ENCODE peak calls at places on chromosomes 4 and X, in six cellular contexts. M, F, G, J, H and I are unnamed samples.

GRCh38 chrX:43813898-43814297 is 68.4 kb downstream of the MAOB start:
- DNase-seq in M (peak), G (no peak), H (no peak), F (no peak), J (no peak), I (no peak)

GRCh38 chrX:19059063-19059462 is 63.2 kb downstream of the ADGRG2 start:
- DNase-seq in G (no peak), F (no peak), J (no peak), M (no peak), H (no peak), I (no peak)

GRCh38 chrX:54473993-54474859 is 21.8 kb downstream of the FGD1 start:
- DNase-seq in J (no peak), H (no peak), G (no peak), M (no peak), F (no peak), I (no peak)

GRCh38 chrX:107978080-107978479 is 4.1 kb downstream of the TEX13B start:
- DNase-seq in J (no peak), F (no peak), M (no peak), H (no peak), G (no peak), I (no peak)

GRCh38 chrX:54807524-54808108 is at the start of gene MAGED2:
- DNase-seq in J (no peak), G (peak), F (no peak), H (peak), M (peak), I (no peak)

GRCh38 chr4:56976878-56977320 is 507 bp downstream of the NOA1 start:
- DNase-seq in F (peak), H (no peak), G (peak), J (no peak), M (no peak), I (peak)

GRCh38 chr4:951594-952468 is 19.6 kb downstream of the TMEM175 start:
- DNase-seq in M (no peak), H (no peak), G (peak), J (no peak), F (no peak), I (peak)

GRCh38 chr4:87844476-87844875 is 11.7 kb downstream of the MEPE start:
- DNase-seq in M (no peak), G (no peak), H (peak), F (no peak), J (no peak), I (no peak)

GRCh38 chr4:152352645-152353116 is 183.2 kb downstream of the FBXW7 start:
- DNase-seq in G (no peak), F (peak), H (peak), M (peak), J (peak), I (no peak)

GRCh38 chr4:140069068-140069467 is 84.9 kb downstream of the MAML3 start:
- DNase-seq in M (no peak), J (no peak), F (peak), H (peak), G (no peak), I (no peak)

GRCh38 chr4:78379040-78379439 is 172.5 kb upstream of the ANXA3 start:
- DNase-seq in G (no peak), M (no peak), J (no peak), H (peak), F (no peak), I (no peak)

GRCh38 chr4:13498464-13498863 is 14.3 kb upstream of the RAB28 start:
- DNase-seq in H (no peak), F (no peak), M (no peak), G (no peak), J (no peak), I (no peak)

GRCh38 chr4:154312246-154312645 is 179.4 kb downstream of the DCHS2 start:
- DNase-seq in J (no peak), M (no peak), F (no peak), G (no peak), H (no peak), I (no peak)

GRCh38 chrX:118726887-118727685 is at the start of gene IL13RA1:
- DNase-seq in M (peak), F (peak), J (peak), G (peak), H (peak), I (peak)

GRCh38 chr4:157776930-157777329 is 395.9 kb downstream of the GASK1B start:
- DNase-seq in H (no peak), M (no peak), G (no peak), J (no peak), F (no peak), I (no peak)

GRCh38 chrX:37405954-37406353 is 56.8 kb downstream of the PRRG1 start:
- DNase-seq in F (no peak), H (peak), G (no peak), J (no peak), M (no peak), I (no peak)

GRCh38 chr4:42603865-42604264 is 53.0 kb downstream of the ATP8A1 start:
- DNase-seq in M (no peak), G (no peak), J (no peak), F (no peak), H (no peak), I (no peak)

GRCh38 chr4:188714907-188715306 is 575.7 kb downstream of the TRIML1 start:
- DNase-seq in J (no peak), G (no peak), H (peak), F (no peak), M (no peak), I (no peak)

GRCh38 chrX:41734530-41734929 is 10.5 kb downstream of the GPR82 start:
- DNase-seq in G (no peak), H (no peak), M (no peak), F (no peak), J (no peak), I (no peak)

GRCh38 chrX:148960060-148960459 is 459.6 kb downstream of the AFF2 start:
- DNase-seq in F (no peak), J (no peak), G (no peak), H (no peak), M (no peak), I (no peak)

GRCh38 chr4:75889537-75890199 is 12.6 kb downstream of the PPEF2 start:
- DNase-seq in J (no peak), F (no peak), G (no peak), M (no peak), H (no peak), I (no peak)

GRCh38 chr4:75891611-75892010 is 10.6 kb downstream of the PPEF2 start:
- DNase-seq in G (no peak), H (no peak), M (no peak), F (no peak), J (no peak), I (no peak)

GRCh38 chr4:75895744-75896314 is 6.4 kb downstream of the PPEF2 start:
- DNase-seq in M (no peak), G (no peak), F (no peak), J (no peak), H (peak), I (no peak)

DNA sequence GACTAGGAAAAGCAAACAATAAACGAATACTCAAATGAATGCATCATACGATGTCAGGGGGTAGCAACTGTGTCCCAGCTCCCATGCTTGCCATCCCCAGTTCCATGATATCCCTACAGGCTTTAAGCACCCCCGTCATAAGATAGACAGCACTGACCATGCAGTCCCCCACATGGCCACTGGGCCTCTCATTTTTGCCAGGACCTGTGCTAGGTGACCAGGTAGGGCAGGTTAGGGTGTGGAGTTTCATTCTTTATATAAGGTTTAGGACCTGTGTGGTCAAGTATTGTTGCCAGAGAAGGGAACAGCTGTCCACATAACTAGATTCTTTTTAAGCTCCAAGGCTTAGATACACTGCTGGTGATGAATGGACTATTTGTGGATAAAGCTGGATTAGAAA is 9.7 kb downstream of the PPEF2 start:
- DNase-seq in F (no peak), J (no peak), M (peak), H (no peak), G (no peak), I (no peak)
- TF ChIP-seq CTCF in F (no peak), J (no peak), M (peak), H (peak), G (no peak), I (peak)

DNA sequence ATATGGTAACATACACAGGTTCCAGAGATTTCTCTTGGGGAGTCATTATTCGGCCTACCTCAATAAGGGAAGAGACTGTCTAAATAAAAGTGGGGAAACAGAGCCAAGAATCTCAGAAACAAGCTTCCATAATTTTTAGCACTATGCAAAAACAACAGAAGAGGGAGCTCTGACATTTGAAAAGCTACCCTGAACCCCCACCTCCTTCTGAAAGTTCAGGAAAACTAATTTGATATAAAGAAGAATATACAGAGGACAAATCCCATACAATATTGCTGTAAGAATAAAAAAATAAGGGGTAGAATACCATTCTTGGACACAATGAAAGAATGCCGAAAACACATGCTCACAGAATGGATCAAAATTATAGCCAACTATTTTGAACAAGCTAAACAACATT is 14.3 kb upstream of the ZNF41 start:
- DNase-seq in H (peak), F (no peak), M (no peak), G (no peak), J (no peak), I (no peak)
- TF ChIP-seq CTCF in H (peak), F (no peak), M (no peak), G (no peak), J (peak), I (peak)

DNA sequence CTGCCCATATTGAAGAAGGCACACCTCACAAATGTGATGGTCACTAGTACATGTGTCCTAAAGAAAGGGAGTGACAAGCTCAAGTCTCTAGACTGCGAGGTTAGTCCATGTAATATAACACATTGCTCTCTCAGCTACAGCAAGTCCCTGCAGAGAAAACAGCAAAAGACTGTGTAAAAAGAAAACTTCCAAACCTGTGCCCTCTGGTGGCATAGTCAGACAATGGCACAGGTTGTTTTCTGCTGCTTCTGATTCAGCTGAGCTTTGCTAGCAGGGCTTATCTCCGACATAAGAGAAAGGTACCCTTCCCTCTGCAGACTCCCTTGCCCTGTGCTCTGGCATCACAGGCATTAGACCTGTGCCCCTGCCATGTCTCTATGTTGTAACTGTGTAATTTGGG is 1.4 kb upstream of the SERPINA7 start:
- DNase-seq in G (no peak), F (no peak), J (no peak), H (peak), M (no peak), I (no peak)
- TF ChIP-seq CTCF in G (no peak), F (no peak), J (peak), H (peak), M (no peak), I (peak)

GRCh38 chr4:99998062-99998880 is 48.2 kb upstream of the H2AZ1 start:
- DNase-seq in F (no peak), G (no peak), M (no peak), H (peak), J (no peak), I (no peak)
- TF ChIP-seq CTCF in F (no peak), G (no peak), M (no peak), H (peak), J (peak), I (peak)

DNA sequence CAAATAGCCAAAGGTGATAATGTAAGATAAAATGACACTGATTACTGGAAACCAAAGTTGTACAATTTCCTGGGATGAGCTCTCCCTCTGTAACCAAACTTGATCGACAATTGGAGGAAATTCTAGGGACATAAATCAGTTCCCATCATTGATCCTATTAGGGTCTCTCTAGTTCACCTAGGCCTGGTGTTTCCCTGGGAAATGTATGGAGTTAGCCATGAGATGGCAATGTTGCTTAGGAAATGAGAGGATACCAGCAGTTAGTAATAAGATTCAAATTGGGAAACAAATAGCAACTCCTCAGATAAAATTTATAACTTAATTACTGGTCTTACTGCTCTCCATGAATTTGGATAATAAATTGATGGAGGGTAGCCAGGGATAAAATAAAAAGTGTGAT is 52.2 kb downstream of the SPATA18 start:
- DNase-seq in G (no peak), F (no peak), M (peak), H (no peak), J (no peak), I (no peak)
- TF ChIP-seq CTCF in G (no peak), F (no peak), M (no peak), H (peak), J (no peak), I (peak)

DNA sequence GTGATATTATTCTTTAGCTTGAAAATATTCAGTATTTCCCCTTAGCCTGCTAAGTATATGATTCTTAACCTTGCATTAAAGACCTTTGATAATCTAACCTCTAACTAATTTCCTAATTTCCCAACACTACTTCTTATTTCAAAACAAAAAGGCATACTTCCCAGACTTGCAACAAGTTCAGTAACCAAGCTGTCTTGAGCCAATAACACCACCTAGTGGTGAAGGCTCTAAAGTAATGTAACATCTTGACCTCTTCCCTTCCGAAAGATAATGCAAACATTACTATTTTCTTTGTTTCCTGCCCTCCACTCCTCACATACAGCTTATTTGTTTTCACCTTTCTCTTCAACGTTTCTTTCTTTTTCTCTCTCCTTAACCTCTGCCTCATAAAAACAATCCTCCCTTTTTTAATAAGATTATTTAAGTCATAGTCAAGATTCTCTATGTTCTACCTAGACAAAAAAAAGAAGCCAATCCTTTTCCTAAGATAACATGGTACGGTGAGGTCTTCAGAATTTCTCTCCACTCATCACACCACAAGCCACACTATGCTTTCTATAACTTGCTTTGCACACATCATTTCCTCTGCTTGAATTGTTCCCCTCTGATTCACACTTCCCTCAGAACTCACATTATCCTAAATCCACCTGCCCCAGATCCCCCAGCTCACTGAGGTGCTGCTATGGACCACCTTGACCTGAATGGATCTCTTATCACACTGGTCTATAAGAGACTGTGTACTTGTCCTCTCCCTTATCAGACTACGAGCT is 3.5 kb downstream of the FAT1 start:
- DNase-seq in F (no peak), M (peak), G (no peak), H (peak), J (no peak), I (no peak)
- TF ChIP-seq CTCF in F (no peak), M (peak), G (no peak), H (peak), J (peak), I (peak)

DNA sequence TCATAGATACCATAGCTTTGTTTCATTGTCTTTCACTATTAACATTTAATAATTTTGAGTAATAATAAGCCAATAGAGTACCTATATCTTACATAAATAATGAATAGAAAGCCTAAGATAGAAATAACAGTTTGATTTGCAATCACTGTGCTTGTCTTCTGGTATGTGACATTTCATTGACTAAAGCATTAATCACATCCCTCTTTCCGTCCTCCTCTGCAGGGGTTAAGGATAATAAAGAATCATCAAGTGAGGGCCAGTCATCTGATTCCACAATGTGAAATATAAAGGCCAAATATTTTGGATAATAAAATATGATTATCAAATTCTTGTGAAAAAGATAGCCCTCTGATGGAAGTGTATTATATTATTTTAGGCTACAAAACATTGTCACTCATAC is 2073.4 kb downstream of the ARAP2 start:
- DNase-seq in M (no peak), J (no peak), G (no peak), H (peak), F (no peak), I (no peak)
- TF ChIP-seq CTCF in M (no peak), J (no peak), G (no peak), H (no peak), F (no peak), I (no peak)

GRCh38 chr4:95839891-95840290 is at the start of gene PDHA2:
- DNase-seq in M (no peak), F (no peak), H (no peak), G (no peak), J (no peak), I (no peak)

GRCh38 chr4:95830647-95831046 is 9.2 kb upstream of the PDHA2 start:
- DNase-seq in J (no peak), F (no peak), G (no peak), M (no peak), H (no peak), I (no peak)

GRCh38 chr4:95833652-95834276 is 6.1 kb upstream of the PDHA2 start:
- DNase-seq in M (no peak), H (no peak), J (no peak), G (no peak), F (no peak), I (no peak)

GRCh38 chr4:95838192-95838591 is 1.7 kb upstream of the PDHA2 start:
- DNase-seq in J (no peak), F (no peak), G (no peak), H (no peak), M (no peak), I (no peak)

DNA sequence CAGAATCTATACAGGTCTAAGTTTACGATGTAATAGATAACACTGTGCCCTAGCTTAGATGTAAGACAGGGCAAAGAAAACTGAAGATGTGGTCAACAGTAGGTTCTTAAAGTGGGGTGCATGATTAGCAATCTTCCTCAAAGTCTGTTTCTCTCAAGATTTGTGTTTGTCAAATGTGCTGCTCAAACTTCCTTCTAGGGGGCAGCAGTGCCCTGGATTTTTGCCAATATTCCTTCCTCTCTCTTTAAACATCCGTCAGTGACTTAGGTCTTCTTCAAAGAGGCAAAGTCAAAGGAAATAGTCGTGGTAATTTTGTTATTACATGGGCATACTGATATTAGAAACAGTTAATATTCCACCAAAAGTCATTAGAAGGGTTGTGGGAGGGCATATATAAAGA is 4.2 kb upstream of the PDHA2 start:
- DNase-seq in M (peak), F (no peak), H (no peak), J (no peak), G (no peak), I (no peak)
- TF ChIP-seq CTCF in M (peak), F (no peak), H (no peak), J (no peak), G (no peak), I (peak)